ENCODE peak calls at places on chromosomes 6 and 20, in four cellular contexts. J, R, V and U are unnamed samples.

GRCh38 chr6:100559859-100560258 is 95.1 kb upstream of the SIM1 start:
- DNase-seq in J (no peak), R (no peak), V (no peak), U (no peak)

GRCh38 chr20:43662943-43663655 is 3.8 kb upstream of the MYBL2 start:
- DNase-seq in J (no peak), R (no peak), V (peak; percentile 47), U (no peak)

GRCh38 chr6:158816329-158816728 is 2.8 kb downstream of the EZR start:
- DNase-seq in J (peak; percentile 75), R (peak; percentile 52), V (no peak), U (peak; percentile 51)

GRCh38 chr6:33543116-33543515 is 37.0 kb downstream of the BAK1 start:
- DNase-seq in J (no peak), R (no peak), V (no peak), U (no peak)

GRCh38 chr6:34839696-34840352 is 47.9 kb downstream of the BLTP3A start:
- DNase-seq in J (no peak), R (no peak), V (peak; percentile 30), U (no peak)

GRCh38 chr6:146819596-146820320 is 221.0 kb downstream of the ADGB start:
- DNase-seq in J (no peak), R (no peak), V (peak; percentile 43), U (no peak)

GRCh38 chr20:36862857-36863668 is 12.9 kb upstream of the TLDC2 start:
- DNase-seq in J (no peak), R (peak; percentile 53), V (no peak), U (no peak)

GRCh38 chr6:170438402-170438753 is 114.7 kb downstream of the PSMB1 start:
- DNase-seq in J (peak; percentile 68), R (peak; percentile 96), V (peak; percentile 99), U (peak; percentile 87)

GRCh38 chr6:38636027-38636426 is 3.7 kb downstream of the BTBD9 start:
- DNase-seq in J (no peak), R (no peak), V (no peak), U (no peak)

GRCh38 chr6:134416501-134417154 is 98.7 kb upstream of the SGK1 start:
- DNase-seq in J (no peak), R (no peak), V (peak; percentile 68), U (no peak)

GRCh38 chr6:89348372-89348771 is 4.2 kb downstream of the UBE2J1 start:
- DNase-seq in J (no peak), R (no peak), V (no peak), U (no peak)

DNA sequence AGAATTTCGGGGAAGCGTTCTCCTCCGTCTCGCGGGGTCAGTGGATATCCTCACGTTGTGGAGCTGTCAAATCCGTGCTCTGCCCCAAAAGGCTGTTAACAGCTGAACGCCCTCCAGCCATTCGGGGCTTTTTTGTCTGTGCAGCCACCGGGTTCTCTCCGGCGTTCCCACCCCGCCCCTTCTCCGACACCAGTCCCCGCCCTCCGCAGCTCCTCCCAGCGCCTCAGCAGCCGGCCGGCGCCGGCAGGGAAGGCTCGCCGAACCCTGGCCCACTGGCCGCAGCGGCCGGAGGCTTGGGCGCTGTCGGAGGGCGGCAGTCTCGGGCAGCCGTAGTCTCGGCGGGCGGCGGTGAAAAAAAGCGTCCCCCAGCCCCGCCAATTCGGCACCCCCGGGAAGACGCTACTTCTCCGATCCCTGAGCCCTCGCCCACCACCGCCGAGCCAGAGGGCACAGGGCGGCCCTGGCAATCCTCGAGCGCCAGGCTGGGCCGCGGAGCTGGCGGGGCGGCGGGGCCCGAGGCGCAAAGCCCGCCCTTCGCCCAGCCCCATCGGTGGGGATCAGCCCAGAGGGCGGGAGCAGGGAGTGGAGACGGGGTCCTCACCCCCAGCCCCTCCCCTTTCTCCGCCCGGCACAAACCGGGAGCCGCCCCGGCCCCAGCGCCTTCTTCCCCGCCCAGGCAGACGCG is at the start of gene SESN1:
- DNase-seq in J (peak; percentile 98), R (peak; percentile 97), V (peak; percentile 88), U (peak; percentile 92)
- TF ChIP-seq CTCF in J (no peak), R (no peak), V (no peak), U (no peak)

GRCh38 chr20:50504231-50504823 is 5.9 kb upstream of the PTPN1 start:
- DNase-seq in J (no peak), R (no peak), V (peak; percentile 73), U (no peak)
- TF ChIP-seq CTCF in J (no peak), R (peak; percentile 26), V (peak; percentile 15), U (peak; percentile 29)

GRCh38 chr6:116156405-116157326 is 30.7 kb upstream of the COL10A1 start:
- DNase-seq in J (no peak), R (no peak), V (no peak), U (no peak)
- TF ChIP-seq CTCF in J (no peak), R (no peak), V (no peak), U (no peak)

GRCh38 chr6:167479967-167480653 is 155.2 kb downstream of the TTLL2 start:
- DNase-seq in J (no peak), R (no peak), V (no peak), U (no peak)

GRCh38 chr6:167487706-167488664 is 163.1 kb downstream of the TTLL2 start:
- DNase-seq in J (no peak), R (no peak), V (no peak), U (no peak)

GRCh38 chr6:167481527-167481926 is 156.6 kb downstream of the TTLL2 start:
- DNase-seq in J (no peak), R (no peak), V (no peak), U (no peak)

GRCh38 chr6:167485186-167485978 is 160.5 kb downstream of the TTLL2 start:
- DNase-seq in J (no peak), R (no peak), V (peak; percentile 14), U (no peak)
- TF ChIP-seq CTCF in J (no peak), R (peak; percentile 31), V (peak; percentile 12), U (no peak)

GRCh38 chr6:85798934-85799490 is 156.3 kb upstream of the SYNCRIP start:
- DNase-seq in J (no peak), R (peak; percentile 15), V (no peak), U (no peak)

GRCh38 chr6:85797993-85798392 is 155.3 kb upstream of the SYNCRIP start:
- DNase-seq in J (no peak), R (no peak), V (peak; percentile 2), U (no peak)

GRCh38 chr6:85792278-85792677 is 149.6 kb upstream of the SYNCRIP start:
- DNase-seq in J (no peak), R (no peak), V (peak; percentile 54), U (no peak)

GRCh38 chr6:85795966-85796365 is 153.3 kb upstream of the SYNCRIP start:
- DNase-seq in J (no peak), R (no peak), V (no peak), U (no peak)
- TF ChIP-seq CTCF in J (no peak), R (no peak), V (no peak), U (no peak)

DNA sequence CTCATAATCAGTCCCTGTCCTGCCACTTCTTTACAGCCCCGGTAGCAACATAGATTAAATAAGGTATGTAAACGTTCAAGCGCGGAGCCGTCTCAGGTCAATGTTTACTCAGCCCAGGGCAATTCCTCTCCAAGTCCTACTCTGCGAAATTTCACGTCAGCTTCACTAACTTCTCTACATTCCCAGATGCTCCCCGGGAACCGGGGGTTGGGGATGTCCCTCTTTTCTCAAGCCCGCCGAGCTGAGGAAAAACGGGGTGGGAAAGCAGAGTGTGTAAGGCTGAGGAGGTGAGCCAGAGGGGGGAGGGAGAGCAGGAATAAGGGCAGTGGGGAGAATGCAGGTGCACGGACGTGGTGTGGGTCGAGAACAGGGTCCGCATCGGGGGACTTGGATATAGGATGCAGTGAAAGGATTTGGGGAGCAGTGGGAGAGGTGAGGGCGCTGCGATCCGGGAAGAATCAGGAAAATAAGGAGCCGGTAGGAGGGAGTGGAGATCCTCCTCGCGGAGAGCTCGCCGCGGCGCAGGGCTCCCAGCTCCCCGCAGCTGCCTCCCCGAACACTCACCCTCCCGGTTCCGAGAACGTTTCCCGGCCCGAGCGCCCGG is 469 bp upstream of the TP53INP2 start:
- DNase-seq in J (no peak), R (peak; percentile 33), V (peak; percentile 19), U (peak; percentile 37)
- TF ChIP-seq CTCF in J (no peak), R (no peak), V (no peak), U (no peak)

GRCh38 chr6:1562171-1562955 is 47.4 kb upstream of the FOXC1 start:
- DNase-seq in J (no peak), R (no peak), V (no peak), U (no peak)
- TF ChIP-seq CTCF in J (no peak), R (no peak), V (no peak), U (no peak)

GRCh38 chr20:57928181-57928967 is 218.6 kb upstream of the PMEPA1 start:
- DNase-seq in J (no peak), R (no peak), V (no peak), U (no peak)
- TF ChIP-seq CTCF in J (no peak), R (no peak), V (no peak), U (no peak)